ENCODE peak calls at places on chromosomes 4 and X, in nine cellular contexts. P is cardiac fibroblast, C is adrenal gland, U is IMR-90, V is tibial nerve, G is cardiac muscle cell, A is BJ, Y is astrocyte, D is Caco-2. K is an unnamed sample.

GRCh38 chrX:40867352-40867751 is 132.0 kb upstream of the MED14 start:
- DNase-seq in P (peak), C (peak), U (peak), V (no peak), G (peak), A (no peak), Y (peak), D (no peak), K (peak)

GRCh38 chr4:172055046-172055445 is 241.8 kb downstream of the GALNTL6 start:
- DNase-seq in P (no peak), C (no peak), U (no peak), V (no peak), G (no peak), A (no peak), Y (no peak), D (no peak), K (no peak)

GRCh38 chr4:37652747-37653527 is 33.2 kb downstream of the RELL1 start:
- DNase-seq in P (no peak), C (no peak), U (no peak), V (no peak), G (no peak), A (no peak), Y (no peak), D (no peak), K (no peak)

GRCh38 chr4:157128395-157128794 is 52.4 kb downstream of the GLRB start:
- DNase-seq in P (peak), C (peak), U (peak), V (peak), G (peak), A (no peak), Y (peak), D (peak), K (peak)

GRCh38 chrX:56314334-56314733 is 82.2 kb downstream of the KLF8 start:
- DNase-seq in P (peak), C (no peak), U (no peak), V (no peak), G (no peak), A (no peak), Y (no peak), D (no peak), K (no peak)

GRCh38 chrX:3252744-3253143 is 93.7 kb downstream of the MXRA5 start:
- DNase-seq in P (peak), C (peak), U (no peak), V (no peak), G (no peak), A (no peak), Y (no peak), D (no peak), K (no peak)

GRCh38 chr4:148376151-148376550 is 66.1 kb downstream of the NR3C2 start:
- DNase-seq in P (peak), C (peak), U (peak), V (peak), G (no peak), A (no peak), Y (peak), D (no peak), K (peak)

GRCh38 chrX:11241720-11242119 is 51.5 kb upstream of the AMELX start:
- DNase-seq in P (no peak), C (no peak), U (no peak), V (no peak), G (no peak), A (no peak), Y (no peak), D (no peak), K (peak)

GRCh38 chr4:72319596-72319995 is 249.4 kb downstream of the ADAMTS3 start:
- DNase-seq in P (peak), C (no peak), U (peak), V (no peak), G (no peak), A (peak), Y (peak), D (no peak), K (peak)

GRCh38 chrX:97389761-97390192 is 506.1 kb downstream of the RPA4 start:
- DNase-seq in P (peak), C (no peak), U (peak), V (no peak), G (no peak), A (peak), Y (peak), D (no peak), K (peak)

GRCh38 chr4:139715721-139716391 is 50.2 kb downstream of the MGST2 start:
- DNase-seq in P (no peak), C (no peak), U (peak), V (no peak), G (no peak), A (no peak), Y (peak), D (no peak), K (peak)

GRCh38 chr4:37625499-37625898 is 60.7 kb downstream of the RELL1 start:
- DNase-seq in P (no peak), C (no peak), U (no peak), V (no peak), G (no peak), A (no peak), Y (no peak), D (no peak), K (no peak)

GRCh38 chrX:16771483-16772398 is 14.5 kb upstream of the TXLNG start:
- DNase-seq in P (peak), C (no peak), U (peak), V (no peak), G (peak), A (no peak), Y (peak), D (peak), K (peak)

GRCh38 chrX:15576019-15576418 is 24.7 kb downstream of the ACE2 start:
- DNase-seq in P (peak), C (no peak), U (peak), V (no peak), G (no peak), A (no peak), Y (peak), D (no peak), K (peak)

GRCh38 chrX:37755073-37755472 is 24.8 kb upstream of the CYBB start:
- DNase-seq in P (no peak), C (peak), U (no peak), V (no peak), G (no peak), A (no peak), Y (no peak), D (no peak), K (no peak)

GRCh38 chr4:152115794-152116193 is 355.0 kb upstream of the GATB start:
- DNase-seq in P (no peak), C (no peak), U (no peak), V (no peak), G (no peak), A (no peak), Y (no peak), D (no peak), K (no peak)

GRCh38 chrX:72105436-72105835 is 26.3 kb downstream of the RTL5 start:
- DNase-seq in P (no peak), C (no peak), U (no peak), V (no peak), G (no peak), A (no peak), Y (no peak), D (no peak), K (no peak)

GRCh38 chrX:14963447-14964236 is 90.4 kb downstream of the MOSPD2 start:
- DNase-seq in P (peak), C (no peak), U (peak), V (no peak), G (no peak), A (peak), Y (peak), D (no peak), K (peak)

GRCh38 chrX:36407886-36408285 is 488.4 kb downstream of the CFAP47 start:
- DNase-seq in P (no peak), C (no peak), U (no peak), V (no peak), G (peak), A (no peak), Y (no peak), D (no peak), K (no peak)

GRCh38 chr4:26786916-26787315 is 73.7 kb upstream of the STIM2 start:
- DNase-seq in P (no peak), C (no peak), U (no peak), V (no peak), G (no peak), A (no peak), Y (no peak), D (no peak), K (no peak)

GRCh38 chr4:22483551-22483981 is 32.3 kb downstream of the ADGRA3 start:
- DNase-seq in P (peak), C (no peak), U (peak), V (no peak), G (no peak), A (no peak), Y (peak), D (no peak), K (peak)

GRCh38 chrX:56397636-56398035 is 165.5 kb downstream of the KLF8 start:
- DNase-seq in P (no peak), C (no peak), U (no peak), V (no peak), G (no peak), A (no peak), Y (no peak), D (no peak), K (no peak)

GRCh38 chr4:13371050-13371449 is 113.1 kb downstream of the RAB28 start:
- DNase-seq in P (no peak), C (no peak), U (no peak), V (no peak), G (no peak), A (no peak), Y (no peak), D (no peak), K (no peak)

GRCh38 chrX:5907202-5907601 is 321.5 kb downstream of the NLGN4X start:
- DNase-seq in P (no peak), C (no peak), U (no peak), V (no peak), G (no peak), A (no peak), Y (no peak), D (no peak), K (no peak)

GRCh38 chr4:106011387-106011786 is 116.1 kb downstream of the NPNT start:
- DNase-seq in P (no peak), C (no peak), U (no peak), V (no peak), G (no peak), A (no peak), Y (no peak), D (no peak), K (no peak)

GRCh38 chrX:112851806-112852205 is 11.2 kb upstream of the AMOT start:
- DNase-seq in P (peak), C (peak), U (peak), V (peak), G (peak), A (no peak), Y (peak), D (no peak), K (peak)

GRCh38 chr4:126564283-126564854 is 1068.4 kb upstream of the INTU start:
- DNase-seq in P (no peak), C (no peak), U (peak), V (no peak), G (no peak), A (no peak), Y (no peak), D (no peak), K (no peak)

GRCh38 chrX:15854080-15854655 is 445 bp downstream of the AP1S2 start:
- DNase-seq in P (no peak), C (peak), U (no peak), V (no peak), G (peak), A (no peak), Y (no peak), D (peak), K (peak)

GRCh38 chr4:40721730-40722171 is 28.0 kb upstream of the NSUN7 start:
- DNase-seq in P (peak), C (no peak), U (peak), V (no peak), G (no peak), A (no peak), Y (peak), D (no peak), K (no peak)

GRCh38 chrX:130523460-130524394 is 121.9 kb downstream of the RBMX2 start:
- DNase-seq in P (peak), C (no peak), U (no peak), V (peak), G (peak), A (no peak), Y (no peak), D (peak), K (no peak)

GRCh38 chr4:184460495-184461285 is 13.7 kb downstream of the IRF2 start:
- DNase-seq in P (no peak), C (no peak), U (no peak), V (no peak), G (no peak), A (no peak), Y (no peak), D (no peak), K (no peak)

GRCh38 chr4:83599183-83599582 is 63.3 kb downstream of the GPAT3 start:
- DNase-seq in P (peak), C (no peak), U (peak), V (no peak), G (peak), A (no peak), Y (peak), D (peak), K (peak)

GRCh38 chrX:69318651-69319305 is 153.5 kb upstream of the PJA1 start:
- DNase-seq in P (no peak), C (no peak), U (no peak), V (no peak), G (no peak), A (no peak), Y (no peak), D (no peak), K (no peak)

GRCh38 chr4:40672528-40673522 is 43.2 kb upstream of the RBM47 start:
- DNase-seq in P (peak), C (peak), U (peak), V (peak), G (no peak), A (peak), Y (peak), D (peak), K (peak)

GRCh38 chr4:101262683-101263082 is 84.6 kb downstream of the PPP3CA start:
- DNase-seq in P (no peak), C (no peak), U (no peak), V (no peak), G (no peak), A (no peak), Y (no peak), D (no peak), K (no peak)

GRCh38 chr4:153788419-153789276 is at the start of gene SFRP2:
- DNase-seq in P (no peak), C (no peak), U (no peak), V (no peak), G (peak), A (no peak), Y (no peak), D (no peak), K (no peak)
- H3K4me3 ChIP-seq in P (no peak), C (no peak), U (no peak), V (peak), G (peak), A (no peak), Y (no peak), D (no peak), K (peak)

DNA sequence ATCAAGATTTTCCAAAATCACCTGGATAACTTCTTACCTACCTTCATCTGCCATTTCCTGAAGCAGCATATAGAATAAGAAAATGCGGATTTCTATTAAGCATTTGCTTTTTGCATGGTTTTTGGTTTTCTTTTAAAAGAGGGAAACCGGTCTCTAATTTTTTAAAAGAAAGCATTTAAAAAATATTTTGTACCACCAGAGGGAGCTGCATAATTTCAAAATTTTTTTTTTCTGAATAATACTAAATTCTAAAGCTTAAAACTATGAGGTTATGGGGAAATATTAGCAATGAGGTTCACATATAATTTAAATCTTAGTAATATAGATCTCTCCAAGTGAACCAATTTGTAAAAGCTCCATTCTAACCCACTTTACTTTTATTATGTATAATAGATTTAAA is 137.7 kb upstream of the TENT5D start:
- DNase-seq in P (no peak), C (no peak), U (no peak), V (no peak), G (no peak), A (no peak), Y (no peak), D (no peak), K (peak)
- TF ChIP-seq CTCF in P (no peak), C (no peak), U (peak), V (no peak), G (peak), A (no peak), Y (no peak), D (no peak), K (peak)

GRCh38 chrX:102154218-102154860 is 1.4 kb downstream of the BEX5 start:
- DNase-seq in P (no peak), C (no peak), U (no peak), V (no peak), G (peak), A (no peak), Y (no peak), D (no peak), K (no peak)

GRCh38 chrX:102155806-102156179 is at the start of gene BEX5:
- DNase-seq in P (no peak), C (peak), U (no peak), V (no peak), G (peak), A (no peak), Y (no peak), D (no peak), K (no peak)

DNA sequence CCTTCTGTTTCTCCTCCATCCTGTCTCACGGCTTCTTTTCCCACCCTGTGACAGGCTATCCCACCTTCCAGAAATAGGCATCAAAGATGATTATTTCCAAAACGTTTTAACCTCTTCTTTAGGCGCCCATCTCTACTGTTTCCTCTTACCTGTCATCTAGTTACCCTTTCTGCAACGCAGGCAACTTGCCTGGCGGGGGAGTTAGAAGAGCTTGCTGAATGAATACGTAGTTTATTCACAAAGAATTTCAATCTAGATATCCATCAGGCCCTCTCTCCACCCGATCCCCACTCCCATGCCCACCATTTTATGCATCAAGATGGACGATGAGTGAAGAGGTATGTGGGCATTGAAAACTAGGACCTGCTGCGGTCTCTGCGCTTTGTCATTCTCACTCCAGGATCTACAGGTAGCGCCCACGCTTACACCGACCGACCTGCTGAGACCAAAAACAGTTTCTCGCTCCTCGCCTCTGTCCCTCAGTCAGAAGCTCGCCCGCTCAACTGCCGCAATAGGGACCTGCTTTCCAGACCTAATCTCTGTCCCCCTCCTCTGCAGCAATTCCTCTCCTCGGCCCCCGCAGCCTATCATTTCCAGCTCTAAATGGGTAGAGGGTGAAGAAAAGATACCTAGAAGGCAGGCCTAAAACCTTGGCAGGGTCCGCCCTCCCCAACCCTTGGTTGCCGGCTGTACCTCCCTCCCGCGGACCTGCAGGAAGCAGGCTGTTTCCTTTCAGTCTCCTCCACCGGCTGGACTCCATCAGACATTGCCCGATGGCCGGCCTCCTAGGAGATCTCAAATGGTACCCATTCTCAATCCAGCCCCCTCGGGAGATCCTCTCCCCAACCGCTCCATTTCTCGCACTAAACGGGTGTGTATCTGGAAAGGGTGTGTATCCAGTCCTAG is 624 bp downstream of the BEX5 start:
- DNase-seq in P (no peak), C (no peak), U (no peak), V (no peak), G (peak), A (no peak), Y (no peak), D (no peak), K (no peak)
- H3K4me3 ChIP-seq in P (no peak), C (no peak), U (no peak), V (peak), G (peak), A (no peak), Y (peak), D (no peak), K (no peak)

DNA sequence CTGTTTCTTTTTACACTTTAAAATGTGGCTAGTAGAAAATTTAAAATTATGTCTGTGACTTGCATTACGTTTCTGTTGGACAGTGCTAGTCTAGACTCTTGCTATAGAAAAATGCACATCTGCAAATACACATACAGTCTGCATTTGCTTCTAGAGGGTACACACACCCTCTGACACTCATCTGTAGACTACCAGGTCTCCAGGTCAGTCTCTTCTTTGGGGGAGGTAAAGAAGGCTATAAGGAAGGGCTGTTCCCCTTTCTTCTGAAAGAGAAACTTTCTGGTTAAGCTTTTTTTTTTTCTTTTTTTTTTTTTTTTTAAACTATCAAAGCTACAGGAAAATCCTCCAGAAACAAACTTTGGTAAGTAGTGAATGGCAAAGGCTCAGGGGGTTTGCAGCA is 109.1 kb upstream of the TBC1D9 start:
- DNase-seq in P (no peak), C (no peak), U (no peak), V (no peak), G (no peak), A (no peak), Y (no peak), D (no peak), K (no peak)
- TF ChIP-seq CTCF in P (no peak), C (no peak), U (no peak), V (no peak), G (no peak), A (no peak), Y (no peak), D (no peak), K (no peak)